ENCODE peak calls at places on chromosomes 11 and 22, in seven cellular contexts. N is cardiac fibroblast; Y is suprapubic skin; P is AG10803; R is naive thymus-derived CD4-positive, alpha-beta T cell; D is colonic mucosa; L is BE2C. X is an unnamed sample.

GRCh38 chr11:78818201-78818600 is 243.5 kb upstream of the NARS2 start:
- DNase-seq in L (no peak), N (no peak), D (no peak), P (no peak), Y (no peak), R (no peak), X (no peak)

GRCh38 chr11:34299284-34299961 is 58.4 kb downstream of the ABTB2 start:
- DNase-seq in Y (no peak), N (no peak), D (no peak), L (no peak), R (no peak), P (no peak), X (no peak)

GRCh38 chr11:111623527-111624030 is 21.3 kb downstream of the SIK2 start:
- DNase-seq in P (no peak), Y (no peak), R (no peak), L (no peak), D (peak), N (no peak), X (no peak)

GRCh38 chr11:6757373-6757967 is 14.3 kb downstream of the OR2AG2 start:
- DNase-seq in D (peak), L (peak), P (peak), Y (no peak), N (peak), R (no peak), X (peak)

GRCh38 chr11:59754859-59755700 is at the start of gene STX3:
- DNase-seq in R (peak), P (peak), N (peak), D (peak), L (peak), Y (peak), X (peak)

GRCh38 chr22:20646906-20647305 is 127.0 kb upstream of the SERPIND1 start:
- DNase-seq in N (no peak), D (no peak), L (no peak), Y (no peak), P (no peak), R (no peak), X (peak)

GRCh38 chr11:100823360-100823759 is 136.3 kb downstream of the ARHGAP42 start:
- DNase-seq in N (peak), L (no peak), Y (no peak), R (no peak), D (no peak), P (peak), X (no peak)

GRCh38 chr22:40231618-40232313 is 54.0 kb downstream of the TNRC6B start:
- DNase-seq in Y (no peak), L (no peak), N (no peak), P (no peak), R (no peak), D (no peak), X (no peak)

GRCh38 chr11:26557666-26558065 is 14.4 kb downstream of the MUC15 start:
- DNase-seq in D (no peak), P (no peak), R (no peak), Y (no peak), L (no peak), N (no peak), X (no peak)

GRCh38 chr11:79458712-79459111 is 17.9 kb upstream of the TENM4 start:
- DNase-seq in P (no peak), L (no peak), D (no peak), N (no peak), R (no peak), Y (no peak), X (no peak)

GRCh38 chr11:128291043-128291442 is 296.3 kb downstream of the ETS1 start:
- DNase-seq in N (no peak), R (no peak), Y (no peak), D (no peak), P (no peak), L (no peak), X (no peak)

GRCh38 chr11:61954106-61955030 is 4.2 kb downstream of the BEST1 start:
- DNase-seq in D (no peak), R (no peak), P (peak), N (no peak), Y (no peak), L (no peak), X (no peak)

GRCh38 chr11:134040386-134041297 is 28.2 kb upstream of the JAM3 start:
- DNase-seq in L (no peak), Y (no peak), N (peak), R (no peak), P (peak), D (no peak), X (peak)

GRCh38 chr11:20203836-20204235 is 43.6 kb upstream of the DBX1 start:
- DNase-seq in Y (no peak), R (no peak), N (no peak), L (no peak), P (no peak), D (no peak), X (no peak)

GRCh38 chr11:3056296-3057068 is 741 bp downstream of the CARS1 start:
- DNase-seq in P (peak), N (peak), L (no peak), R (no peak), Y (no peak), D (peak), X (no peak)

GRCh38 chr11:77467993-77468392 is 5.9 kb downstream of the PAK1 start:
- DNase-seq in R (no peak), N (peak), P (peak), Y (no peak), D (no peak), L (no peak), X (no peak)

GRCh38 chr22:24868979-24869378 is 63.0 kb downstream of the SGSM1 start:
- DNase-seq in D (no peak), N (no peak), P (no peak), R (no peak), L (no peak), Y (no peak), X (no peak)

GRCh38 chr11:976431-977160 is 50.9 kb downstream of the AP2A2 start:
- DNase-seq in N (peak), D (no peak), R (no peak), L (no peak), P (peak), Y (no peak), X (no peak)

GRCh38 chr11:115784796-115785521 is 280.7 kb upstream of the CADM1 start:
- DNase-seq in D (no peak), L (peak), P (no peak), N (no peak), Y (no peak), R (no peak), X (no peak)

GRCh38 chr11:17548444-17548843 is 1.4 kb downstream of the OTOG start:
- DNase-seq in Y (no peak), L (no peak), R (no peak), P (no peak), D (no peak), N (no peak), X (no peak)

GRCh38 chr22:44489817-44490216 is 8.2 kb downstream of the RTL6 start:
- DNase-seq in L (no peak), R (no peak), P (no peak), N (no peak), D (no peak), Y (no peak), X (no peak)

GRCh38 chr22:37765498-37765897 is 42.2 kb upstream of the GCAT start:
- DNase-seq in L (no peak), P (no peak), R (no peak), N (no peak), D (no peak), Y (no peak), X (no peak)

GRCh38 chr11:3104961-3105790 is 48.0 kb upstream of the CARS1 start:
- DNase-seq in N (no peak), Y (peak), L (no peak), P (no peak), R (no peak), D (peak), X (no peak)

GRCh38 chr11:73981051-73981805 is 1.4 kb downstream of the UCP2 start:
- DNase-seq in D (no peak), Y (no peak), N (no peak), L (no peak), P (no peak), R (no peak), X (no peak)

GRCh38 chr11:64583296-64584262 is 7.4 kb upstream of the SLC22A12 start:
- DNase-seq in L (no peak), P (peak), R (no peak), Y (peak), D (no peak), N (peak), X (no peak)

GRCh38 chr11:69001301-69002081 is 11.6 kb downstream of the MRGPRF start:
- DNase-seq in N (no peak), L (no peak), P (no peak), R (no peak), D (no peak), Y (peak), X (no peak)

GRCh38 chr11:118622376-118623290 is 15.2 kb downstream of the PHLDB1 start:
- DNase-seq in L (peak), Y (peak), N (peak), P (peak), R (no peak), D (no peak), X (no peak)
- H3K4me3 ChIP-seq in L (peak), Y (peak), N (peak), P (peak), R (no peak), D (peak), X (no peak)

GRCh38 chr11:130804306-130805077 is 111.8 kb downstream of the SNX19 start:
- DNase-seq in R (no peak), L (no peak), N (no peak), D (no peak), Y (no peak), P (no peak), X (no peak)
- H3K4me3 ChIP-seq in R (no peak), L (no peak), N (no peak), D (no peak), Y (no peak), P (no peak), X (no peak)

GRCh38 chr11:67464411-67465189 is 4.5 kb downstream of the TMEM134 start:
- DNase-seq in P (peak), Y (peak), N (peak), L (peak), R (peak), D (peak), X (no peak)

GRCh38 chr11:67463186-67463585 is 5.9 kb downstream of the TMEM134 start:
- DNase-seq in L (no peak), R (no peak), D (no peak), P (no peak), Y (no peak), N (no peak), X (no peak)

GRCh38 chr11:67466367-67466766 is 2.7 kb downstream of the TMEM134 start:
- DNase-seq in D (no peak), P (no peak), L (no peak), R (no peak), Y (no peak), N (no peak), X (no peak)

GRCh38 chr11:67465190-67465522 is 3.9 kb downstream of the TMEM134 start:
- DNase-seq in R (no peak), P (no peak), L (no peak), N (no peak), D (peak), Y (no peak), X (no peak)

DNA sequence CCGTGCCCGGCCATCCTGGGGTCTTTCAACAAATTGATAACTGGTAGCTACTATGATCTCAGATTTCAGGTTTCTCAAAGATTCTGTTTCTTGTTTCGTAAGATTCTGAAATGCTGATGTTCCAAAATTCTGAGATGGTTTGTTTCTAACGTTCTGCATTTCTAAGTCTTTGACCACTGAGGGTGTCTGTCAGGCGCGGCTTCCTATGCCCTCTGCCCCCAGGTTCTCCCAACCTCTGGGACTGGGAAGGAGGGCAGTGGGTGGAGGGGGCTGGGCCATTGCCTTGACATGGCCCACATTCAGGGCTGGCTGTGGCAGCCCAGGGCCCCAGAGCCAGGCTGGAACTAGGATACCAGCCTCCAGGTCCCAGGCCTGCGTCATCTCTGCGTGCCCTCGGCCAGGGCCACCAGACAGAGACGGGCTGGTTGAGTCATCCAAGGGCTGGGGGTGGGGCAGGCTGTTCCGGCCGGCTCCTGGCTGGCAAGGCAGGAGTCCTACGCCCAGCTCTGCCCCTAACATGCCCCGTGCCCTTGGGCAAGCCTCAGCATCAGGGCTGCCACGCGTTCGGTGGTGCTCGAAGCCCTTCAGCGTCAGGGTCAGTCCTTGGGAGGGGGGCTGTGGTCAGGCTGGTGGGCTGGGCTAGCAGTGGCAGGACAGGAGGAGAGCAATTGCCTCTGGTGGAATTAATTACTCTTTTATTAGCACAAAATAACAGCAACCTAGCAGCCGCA is 5.2 kb downstream of the TMEM134 start:
- DNase-seq in P (peak), Y (peak), R (no peak), N (no peak), L (peak), D (peak), X (no peak)
- H3K4me3 ChIP-seq in P (peak), Y (peak), R (peak), N (peak), L (peak), D (peak), X (no peak)

DNA sequence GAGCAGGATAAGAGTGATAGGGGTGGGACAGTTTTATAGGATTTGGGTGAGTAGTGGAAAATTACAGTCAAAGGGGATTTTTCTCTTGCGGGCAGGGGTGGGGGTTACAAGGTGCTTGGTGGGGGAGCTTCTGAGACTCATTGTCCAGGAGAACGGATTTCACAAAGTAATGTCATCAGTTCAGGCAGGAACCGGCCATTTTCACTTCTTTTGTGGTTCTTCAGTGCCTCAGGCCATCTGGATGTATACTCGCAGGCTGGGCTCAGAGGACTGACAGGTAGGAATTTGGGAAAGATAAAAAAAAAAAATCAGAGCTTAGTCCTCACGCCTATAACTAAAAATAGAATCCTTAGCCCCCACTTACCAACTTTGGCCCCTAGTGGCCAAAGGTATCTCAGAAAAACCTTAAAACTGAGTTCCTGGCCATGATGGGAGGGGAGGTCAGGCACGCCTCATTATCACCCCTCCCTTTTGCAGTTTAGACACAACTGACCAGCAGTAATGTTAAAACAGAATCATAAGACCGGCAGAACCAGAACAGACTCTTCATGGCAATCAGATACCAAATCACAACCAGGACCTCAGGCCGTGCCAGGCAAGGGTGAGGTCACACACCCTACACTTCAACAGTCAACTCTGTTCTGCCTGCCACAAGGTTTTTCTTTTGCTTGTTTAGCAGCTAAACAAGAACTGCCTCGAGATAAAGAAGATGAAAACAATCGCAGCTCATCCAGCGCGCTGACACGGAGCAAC is 8.9 kb upstream of the APOBEC3G start:
- DNase-seq in D (no peak), Y (no peak), P (no peak), R (no peak), L (no peak), N (no peak), X (no peak)
- H3K4me3 ChIP-seq in D (no peak), Y (no peak), P (no peak), R (no peak), L (no peak), N (no peak), X (no peak)

GRCh38 chr22:50057868-50058311 is at the start of gene TTLL8:
- DNase-seq in D (no peak), P (no peak), N (no peak), Y (no peak), R (no peak), L (no peak), X (no peak)
- H3K4me3 ChIP-seq in D (no peak), P (no peak), N (no peak), Y (peak), R (no peak), L (no peak), X (no peak)

GRCh38 chr11:95455228-95455627 is 224.2 kb upstream of the SESN3 start:
- DNase-seq in L (no peak), R (no peak), P (peak), Y (no peak), D (no peak), N (no peak), X (no peak)

GRCh38 chr11:95453616-95454118 is 222.7 kb upstream of the SESN3 start:
- DNase-seq in N (peak), Y (no peak), D (no peak), R (no peak), P (peak), L (peak), X (no peak)

GRCh38 chr11:95450547-95451123 is 219.6 kb upstream of the SESN3 start:
- DNase-seq in Y (no peak), N (peak), P (peak), D (no peak), R (no peak), L (peak), X (no peak)

GRCh38 chr11:95451682-95452081 is 220.7 kb upstream of the SESN3 start:
- DNase-seq in L (no peak), P (peak), Y (no peak), D (no peak), R (no peak), N (peak), X (no peak)

GRCh38 chr11:95451261-95451660 is 220.3 kb upstream of the SESN3 start:
- DNase-seq in P (peak), R (no peak), D (no peak), N (peak), Y (no peak), L (no peak), X (no peak)
- H3K4me3 ChIP-seq in P (no peak), R (no peak), D (no peak), N (no peak), Y (no peak), L (no peak), X (no peak)

DNA sequence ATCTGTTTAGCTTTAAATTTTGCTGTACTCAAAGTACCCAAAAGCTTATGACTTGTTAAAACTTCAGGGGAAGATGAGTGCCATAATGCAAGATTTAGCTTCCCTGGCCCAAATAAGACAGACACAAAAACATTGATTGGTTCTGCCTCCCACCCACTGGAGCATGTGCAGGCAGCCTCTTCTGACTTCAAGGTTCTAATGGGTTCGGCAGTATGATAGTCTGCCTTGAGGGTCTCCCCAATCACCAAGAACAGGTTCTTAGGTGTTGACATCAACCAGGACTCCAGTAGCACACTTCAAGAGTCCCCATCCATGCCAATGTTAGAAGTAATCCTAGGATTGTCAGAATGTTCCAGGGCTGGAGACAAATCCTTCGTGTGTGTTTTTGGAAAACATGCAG is 12.5 kb downstream of the EIF4G2 start:
- DNase-seq in N (no peak), R (no peak), L (no peak), Y (no peak), P (peak), D (no peak), X (no peak)
- H3K4me3 ChIP-seq in N (no peak), R (no peak), L (no peak), Y (no peak), P (no peak), D (no peak), X (no peak)

X was measured in WERI-Rb-1.